ENCODE peak calls at places on chromosomes 1 and 21, in six cellular contexts. One of them, this sample, is unnamed.

GRCh38 chr1:32741417-32742131 is 39.0 kb upstream of the SYNC start:
- DNase-seq in right atrium auricular region: no peak
- DNase-seq in HCT116: no peak
- DNase-seq in HAP-1: peak
- DNase-seq in CD8-positive, alpha-beta T cell: no peak
- DNase-seq in heart left ventricle: peak
- DNase-seq in this sample: no peak

GRCh38 chr1:72283204-72284083 is 1.1 kb upstream of the NEGR1 start:
- DNase-seq in right atrium auricular region: peak
- DNase-seq in heart left ventricle: peak
- DNase-seq in HAP-1: peak
- DNase-seq in CD8-positive, alpha-beta T cell: no peak
- DNase-seq in HCT116: no peak
- DNase-seq in this sample: no peak

GRCh38 chr1:54885863-54886723 is 902 bp downstream of the DHCR24 start:
- DNase-seq in right atrium auricular region: no peak
- DNase-seq in HAP-1: peak
- DNase-seq in HCT116: peak
- DNase-seq in CD8-positive, alpha-beta T cell: no peak
- DNase-seq in heart left ventricle: no peak
- DNase-seq in this sample: peak

GRCh38 chr1:211897011-211897410 is 66.4 kb upstream of the LPGAT1 start:
- DNase-seq in HCT116: no peak
- DNase-seq in heart left ventricle: no peak
- DNase-seq in right atrium auricular region: no peak
- DNase-seq in HAP-1: no peak
- DNase-seq in CD8-positive, alpha-beta T cell: no peak
- DNase-seq in this sample: no peak

GRCh38 chr1:174965006-174965971 is 34.5 kb upstream of the CACYBP start:
- DNase-seq in CD8-positive, alpha-beta T cell: peak
- DNase-seq in heart left ventricle: no peak
- DNase-seq in HCT116: no peak
- DNase-seq in HAP-1: no peak
- DNase-seq in right atrium auricular region: no peak
- DNase-seq in this sample: no peak

GRCh38 chr1:227069490-227069889 is 129.4 kb downstream of the COQ8A start:
- DNase-seq in HCT116: no peak
- DNase-seq in heart left ventricle: no peak
- DNase-seq in right atrium auricular region: no peak
- DNase-seq in CD8-positive, alpha-beta T cell: no peak
- DNase-seq in HAP-1: peak
- DNase-seq in this sample: no peak

GRCh38 chr1:223748405-223748772 is 36.0 kb downstream of the CAPN2 start:
- DNase-seq in right atrium auricular region: no peak
- DNase-seq in heart left ventricle: no peak
- DNase-seq in CD8-positive, alpha-beta T cell: no peak
- DNase-seq in HCT116: no peak
- DNase-seq in HAP-1: no peak
- DNase-seq in this sample: no peak

GRCh38 chr1:11799896-11800295 is 5.9 kb downstream of the MTHFR start:
- DNase-seq in HAP-1: no peak
- DNase-seq in CD8-positive, alpha-beta T cell: no peak
- DNase-seq in right atrium auricular region: no peak
- DNase-seq in HCT116: no peak
- DNase-seq in heart left ventricle: no peak
- DNase-seq in this sample: no peak

GRCh38 chr1:230976825-230977747 is 1.6 kb downstream of the TTC13 start:
- DNase-seq in HAP-1: no peak
- DNase-seq in CD8-positive, alpha-beta T cell: no peak
- DNase-seq in heart left ventricle: no peak
- DNase-seq in HCT116: no peak
- DNase-seq in right atrium auricular region: no peak
- DNase-seq in this sample: no peak

GRCh38 chr1:30782361-30783243 is 25.0 kb upstream of the LAPTM5 start:
- DNase-seq in right atrium auricular region: no peak
- DNase-seq in CD8-positive, alpha-beta T cell: peak
- DNase-seq in HCT116: no peak
- DNase-seq in HAP-1: peak
- DNase-seq in heart left ventricle: peak
- DNase-seq in this sample: peak

GRCh38 chr1:92709738-92710137 is 75.2 kb downstream of the EVI5 start:
- DNase-seq in HAP-1: no peak
- DNase-seq in CD8-positive, alpha-beta T cell: no peak
- DNase-seq in HCT116: no peak
- DNase-seq in right atrium auricular region: no peak
- DNase-seq in heart left ventricle: no peak
- DNase-seq in this sample: peak

GRCh38 chr1:182274618-182275017 is 117.0 kb downstream of the GLUL start:
- DNase-seq in right atrium auricular region: no peak
- DNase-seq in HAP-1: no peak
- DNase-seq in HCT116: no peak
- DNase-seq in heart left ventricle: no peak
- DNase-seq in CD8-positive, alpha-beta T cell: no peak
- DNase-seq in this sample: no peak

GRCh38 chr1:94160811-94161210 is 39.9 kb upstream of the ABCA4 start:
- DNase-seq in HAP-1: peak
- DNase-seq in HCT116: peak
- DNase-seq in right atrium auricular region: no peak
- DNase-seq in CD8-positive, alpha-beta T cell: no peak
- DNase-seq in heart left ventricle: no peak
- DNase-seq in this sample: no peak

GRCh38 chr1:87669671-87670070 is 341.0 kb downstream of the LMO4 start:
- DNase-seq in right atrium auricular region: no peak
- DNase-seq in HAP-1: no peak
- DNase-seq in heart left ventricle: no peak
- DNase-seq in CD8-positive, alpha-beta T cell: no peak
- DNase-seq in HCT116: no peak
- DNase-seq in this sample: no peak

GRCh38 chr1:210236840-210237409 is 4.3 kb downstream of the SERTAD4 start:
- DNase-seq in heart left ventricle: peak
- DNase-seq in right atrium auricular region: peak
- DNase-seq in CD8-positive, alpha-beta T cell: no peak
- DNase-seq in HAP-1: no peak
- DNase-seq in HCT116: no peak
- DNase-seq in this sample: no peak

GRCh38 chr1:7893529-7894180 is 40.8 kb upstream of the UTS2 start:
- DNase-seq in CD8-positive, alpha-beta T cell: no peak
- DNase-seq in HCT116: no peak
- DNase-seq in HAP-1: no peak
- DNase-seq in heart left ventricle: no peak
- DNase-seq in right atrium auricular region: no peak
- DNase-seq in this sample: no peak

GRCh38 chr21:31108969-31109368 is 70.7 kb upstream of the KRTAP19-8 start:
- DNase-seq in heart left ventricle: no peak
- DNase-seq in HAP-1: no peak
- DNase-seq in HCT116: no peak
- DNase-seq in CD8-positive, alpha-beta T cell: no peak
- DNase-seq in right atrium auricular region: no peak
- DNase-seq in this sample: no peak

GRCh38 chr1:207672525-207673130 is 27.7 kb downstream of the CR1L start:
- DNase-seq in right atrium auricular region: no peak
- DNase-seq in heart left ventricle: no peak
- DNase-seq in HAP-1: peak
- DNase-seq in CD8-positive, alpha-beta T cell: no peak
- DNase-seq in HCT116: peak
- DNase-seq in this sample: no peak

GRCh38 chr1:200336111-200336845 is 73.6 kb downstream of the ZNF281 start:
- DNase-seq in HCT116: no peak
- DNase-seq in HAP-1: peak
- DNase-seq in CD8-positive, alpha-beta T cell: no peak
- DNase-seq in heart left ventricle: no peak
- DNase-seq in right atrium auricular region: no peak
- DNase-seq in this sample: peak

GRCh38 chr1:245800901-245801605 is 646.3 kb downstream of the KIF26B start:
- DNase-seq in right atrium auricular region: no peak
- DNase-seq in HCT116: no peak
- DNase-seq in HAP-1: no peak
- DNase-seq in CD8-positive, alpha-beta T cell: no peak
- DNase-seq in heart left ventricle: no peak
- DNase-seq in this sample: no peak

GRCh38 chr21:36320421-36321324 is 676 bp downstream of the MORC3 start:
- DNase-seq in right atrium auricular region: peak
- DNase-seq in HCT116: peak
- DNase-seq in HAP-1: peak
- DNase-seq in heart left ventricle: peak
- DNase-seq in CD8-positive, alpha-beta T cell: no peak
- DNase-seq in this sample: peak

GRCh38 chr1:67947114-67947513 is 103.3 kb downstream of the DIRAS3 start:
- DNase-seq in HAP-1: no peak
- DNase-seq in CD8-positive, alpha-beta T cell: no peak
- DNase-seq in HCT116: no peak
- DNase-seq in heart left ventricle: peak
- DNase-seq in right atrium auricular region: no peak
- DNase-seq in this sample: no peak

GRCh38 chr1:234277161-234277868 is 95.9 kb upstream of the COA6 start:
- DNase-seq in HCT116: no peak
- DNase-seq in CD8-positive, alpha-beta T cell: no peak
- DNase-seq in heart left ventricle: no peak
- DNase-seq in HAP-1: no peak
- DNase-seq in right atrium auricular region: no peak
- DNase-seq in this sample: no peak

GRCh38 chr1:243598433-243598832 is 251.6 kb downstream of the AKT3 start:
- DNase-seq in CD8-positive, alpha-beta T cell: no peak
- DNase-seq in right atrium auricular region: no peak
- DNase-seq in HCT116: no peak
- DNase-seq in heart left ventricle: no peak
- DNase-seq in HAP-1: no peak
- DNase-seq in this sample: no peak

GRCh38 chr1:32546611-32547010 is 7.4 kb downstream of the ZBTB8A start:
- DNase-seq in HAP-1: no peak
- DNase-seq in HCT116: no peak
- DNase-seq in CD8-positive, alpha-beta T cell: no peak
- DNase-seq in right atrium auricular region: no peak
- DNase-seq in heart left ventricle: no peak
- DNase-seq in this sample: no peak

GRCh38 chr1:44316231-44316759 is 38.8 kb downstream of the ERI3 start:
- DNase-seq in heart left ventricle: no peak
- DNase-seq in HAP-1: peak
- DNase-seq in HCT116: no peak
- DNase-seq in right atrium auricular region: no peak
- DNase-seq in CD8-positive, alpha-beta T cell: no peak
- DNase-seq in this sample: no peak

GRCh38 chr1:205449750-205450443 is 5.9 kb downstream of the BLACAT1 start:
- DNase-seq in CD8-positive, alpha-beta T cell: no peak
- DNase-seq in right atrium auricular region: no peak
- DNase-seq in HCT116: peak
- DNase-seq in heart left ventricle: no peak
- DNase-seq in HAP-1: no peak
- DNase-seq in this sample: peak

GRCh38 chr1:205447457-205448415 is 8.1 kb downstream of the BLACAT1 start:
- DNase-seq in right atrium auricular region: no peak
- DNase-seq in heart left ventricle: no peak
- DNase-seq in HAP-1: no peak
- DNase-seq in CD8-positive, alpha-beta T cell: no peak
- DNase-seq in HCT116: no peak
- DNase-seq in this sample: no peak

GRCh38 chr1:205450448-205450847 is 5.4 kb downstream of the BLACAT1 start:
- DNase-seq in heart left ventricle: no peak
- DNase-seq in HAP-1: no peak
- DNase-seq in HCT116: peak
- DNase-seq in CD8-positive, alpha-beta T cell: no peak
- DNase-seq in right atrium auricular region: no peak
- DNase-seq in this sample: no peak

GRCh38 chr1:205448540-205449253 is 7.1 kb downstream of the BLACAT1 start:
- DNase-seq in HAP-1: no peak
- DNase-seq in HCT116: no peak
- DNase-seq in CD8-positive, alpha-beta T cell: no peak
- DNase-seq in right atrium auricular region: no peak
- DNase-seq in heart left ventricle: no peak
- DNase-seq in this sample: no peak

GRCh38 chr1:205449254-205449749 is 6.5 kb downstream of the BLACAT1 start:
- DNase-seq in HAP-1: no peak
- DNase-seq in heart left ventricle: no peak
- DNase-seq in right atrium auricular region: no peak
- DNase-seq in CD8-positive, alpha-beta T cell: no peak
- DNase-seq in HCT116: no peak
- DNase-seq in this sample: no peak
- H3K4me3 ChIP-seq in HAP-1: no peak
- H3K4me3 ChIP-seq in heart left ventricle: no peak
- H3K4me3 ChIP-seq in right atrium auricular region: no peak
- H3K4me3 ChIP-seq in CD8-positive, alpha-beta T cell: no peak
- H3K4me3 ChIP-seq in HCT116: peak
- H3K4me3 ChIP-seq in this sample: peak

GRCh38 chr1:151510020-151510405 is 1.2 kb upstream of the CGN start:
- DNase-seq in heart left ventricle: no peak
- DNase-seq in right atrium auricular region: no peak
- DNase-seq in HAP-1: no peak
- DNase-seq in CD8-positive, alpha-beta T cell: no peak
- DNase-seq in HCT116: no peak
- DNase-seq in this sample: peak
- H3K4me3 ChIP-seq in heart left ventricle: no peak
- H3K4me3 ChIP-seq in right atrium auricular region: no peak
- H3K4me3 ChIP-seq in HAP-1: no peak
- H3K4me3 ChIP-seq in CD8-positive, alpha-beta T cell: no peak
- H3K4me3 ChIP-seq in HCT116: no peak
- H3K4me3 ChIP-seq in this sample: peak

DNA sequence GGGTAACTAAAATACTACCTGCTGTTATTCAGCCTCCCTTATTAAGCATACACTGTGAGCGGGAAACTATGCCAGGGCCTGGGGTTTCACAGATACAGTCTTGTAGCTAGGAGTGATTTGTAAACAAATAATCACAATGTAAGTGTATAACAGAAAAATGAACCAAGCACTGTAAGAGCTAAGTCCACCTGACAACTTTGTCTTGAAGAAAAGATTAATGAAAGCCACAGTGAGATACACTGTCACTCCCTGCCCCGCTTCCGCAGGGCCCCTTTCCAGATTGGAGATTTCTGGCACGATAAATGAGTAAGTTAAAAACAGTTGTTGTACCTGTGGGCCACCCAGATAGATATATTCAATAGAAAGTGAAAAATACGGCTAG is 4.8 kb downstream of the RCAN3 start:
- DNase-seq in HCT116: no peak
- DNase-seq in right atrium auricular region: no peak
- DNase-seq in CD8-positive, alpha-beta T cell: no peak
- DNase-seq in HAP-1: no peak
- DNase-seq in heart left ventricle: no peak
- DNase-seq in this sample: no peak
- H3K4me3 ChIP-seq in HCT116: no peak
- H3K4me3 ChIP-seq in right atrium auricular region: no peak
- H3K4me3 ChIP-seq in CD8-positive, alpha-beta T cell: peak
- H3K4me3 ChIP-seq in HAP-1: no peak
- H3K4me3 ChIP-seq in heart left ventricle: no peak
- H3K4me3 ChIP-seq in this sample: no peak

DNA sequence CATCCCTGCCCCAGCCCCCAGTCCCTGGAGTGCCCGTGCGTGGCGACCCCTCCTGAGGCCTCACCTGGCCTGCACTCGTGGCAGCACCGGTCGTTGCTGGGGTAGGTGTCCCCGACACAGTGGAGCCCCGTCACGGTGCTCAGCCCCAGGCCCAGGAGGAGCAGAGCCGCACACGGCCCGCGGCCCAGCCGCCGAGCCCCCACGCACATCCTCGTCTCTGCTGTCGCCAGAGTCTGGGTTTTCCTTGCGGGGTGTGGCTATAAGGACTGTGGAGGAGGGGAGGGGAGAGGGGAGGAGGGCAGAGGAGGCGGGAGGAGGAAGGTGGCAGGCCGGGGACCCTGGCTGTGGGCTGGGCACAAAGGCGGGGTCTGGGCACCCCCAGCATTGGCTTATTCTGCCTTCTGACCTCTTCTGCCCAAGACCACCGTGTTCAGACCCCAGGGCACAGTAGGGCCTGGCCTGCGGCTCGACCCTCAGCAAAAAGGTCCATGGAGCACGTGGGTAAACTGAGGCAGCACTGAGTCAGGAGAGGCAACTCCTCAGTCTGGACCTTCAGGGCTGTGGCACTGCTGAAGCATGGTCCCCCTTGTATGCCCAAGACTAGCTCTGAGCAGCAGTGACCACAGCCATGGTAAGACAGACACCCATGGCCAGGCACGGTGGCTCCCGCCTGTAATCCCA is at the start of gene TNFRSF4:
- DNase-seq in heart left ventricle: no peak
- DNase-seq in CD8-positive, alpha-beta T cell: no peak
- DNase-seq in HCT116: no peak
- DNase-seq in HAP-1: no peak
- DNase-seq in right atrium auricular region: no peak
- DNase-seq in this sample: no peak
- H3K4me3 ChIP-seq in heart left ventricle: no peak
- H3K4me3 ChIP-seq in CD8-positive, alpha-beta T cell: peak
- H3K4me3 ChIP-seq in HCT116: no peak
- H3K4me3 ChIP-seq in HAP-1: no peak
- H3K4me3 ChIP-seq in right atrium auricular region: no peak
- H3K4me3 ChIP-seq in this sample: no peak

This sample was measured in Caco-2.